ENCODE peak calls at places on chromosome X, in six cellular contexts. Y, O, M, W, R and D are unnamed samples.

GRCh38 chrX:8034058-8034457 is 106.8 kb upstream of the PNPLA4 start:
- DNase-seq in Y (peak; percentile 41), M (no peak), O (no peak), R (no peak), W (no peak), D (no peak)

GRCh38 chrX:145609951-145610511 is 207.6 kb upstream of the SLITRK2 start:
- DNase-seq in W (peak; percentile 93), Y (no peak), M (no peak), R (no peak), O (no peak), D (no peak)

GRCh38 chrX:108699368-108699767 is 37.0 kb downstream of the IRS4 start:
- DNase-seq in Y (peak; percentile 49), R (peak; percentile 58), M (peak; percentile 9), W (peak; percentile 5), O (no peak), D (no peak)

GRCh38 chrX:8988456-8988855 is 45.5 kb downstream of the FAM9B start:
- DNase-seq in R (no peak), M (peak; percentile 17), W (peak; percentile 1), Y (peak; percentile 1), O (no peak), D (no peak)

GRCh38 chrX:139930923-139931645 is 1.8 kb downstream of the ATP11C start:
- DNase-seq in M (peak; percentile 29), W (no peak), Y (peak; percentile 25), R (peak; percentile 22), O (peak; percentile 3), D (no peak)

GRCh38 chrX:143988356-143988755 is 104.5 kb downstream of the UBE2NL start:
- DNase-seq in O (no peak), R (no peak), Y (no peak), W (peak; percentile 0), M (no peak), D (no peak)

GRCh38 chrX:146224442-146224841 is 406.8 kb downstream of the SLITRK2 start:
- DNase-seq in Y (peak; percentile 34), M (no peak), R (peak; percentile 35), W (peak; percentile 8), O (no peak), D (no peak)

GRCh38 chrX:140712413-140713173 is 3.0 kb downstream of the LINC00632 start:
- DNase-seq in Y (peak; percentile 79), M (peak; percentile 38), R (no peak), O (no peak), W (no peak), D (peak; percentile 94)

GRCh38 chrX:153973127-153974002 is 811 bp downstream of the TMEM187 start:
- DNase-seq in O (no peak), R (no peak), M (no peak), Y (no peak), W (no peak), D (no peak)

GRCh38 chrX:79081895-79082512 is 62.5 kb upstream of the GPR174 start:
- DNase-seq in M (peak; percentile 23), Y (peak; percentile 36), O (no peak), W (peak; percentile 7), R (peak; percentile 50), D (no peak)

GRCh38 chrX:20623448-20623847 is 356.7 kb upstream of the RPS6KA3 start:
- DNase-seq in R (no peak), O (no peak), M (peak; percentile 0), W (peak; percentile 25), Y (no peak), D (no peak)

GRCh38 chrX:40093586-40093985 is 4.2 kb downstream of the BCOR start:
- DNase-seq in M (no peak), W (no peak), R (no peak), Y (no peak), O (no peak), D (no peak)

GRCh38 chrX:87975365-87975764 is 457.8 kb downstream of the KLHL4 start:
- DNase-seq in W (no peak), O (no peak), M (no peak), Y (no peak), R (no peak), D (no peak)

GRCh38 chrX:13449441-13449840 is 120.0 kb upstream of the EGFL6 start:
- DNase-seq in Y (no peak), R (no peak), W (no peak), M (no peak), O (no peak), D (no peak)

GRCh38 chrX:153412746-153413720 is 1.8 kb downstream of the ZFP92 start:
- DNase-seq in M (no peak), O (no peak), W (peak; percentile 20), Y (no peak), R (no peak), D (no peak)

GRCh38 chrX:44913656-44914531 is 40.9 kb downstream of the KDM6A start:
- DNase-seq in Y (no peak), R (no peak), O (no peak), W (no peak), M (no peak), D (no peak)

GRCh38 chrX:3526749-3527148 is 180.3 kb upstream of the MXRA5 start:
- DNase-seq in W (no peak), O (no peak), Y (no peak), R (no peak), M (peak; percentile 25), D (no peak)